ENCODE peak calls at places on chromosomes 16 and 17, in seven cellular contexts. G is activated CD4-positive, alpha-beta T cell treated with anti-CD3 and anti-CD28 coated beads, Interleukin-2, amount 50 U/mL, for 4 hours; H is stimulated activated CD4-positive, alpha-beta T cell treated with anti-CD3 and anti-CD28 coated beads, Interleukin-4, amount 100 ng/mL, for 48 hours; D is GF-D8; Z is tibial artery; J is RCC 7860; Y is dorsolateral prefrontal cortex. W is an unnamed sample.

GRCh38 chr16:13307255-13307654 is 405.9 kb downstream of the SHISA9 start:
- DNase-seq in G (no peak), Z (no peak), Y (no peak), J (peak), D (no peak), H (no peak), W (peak)

GRCh38 chr17:4332296-4332970 is 34.0 kb downstream of the UBE2G1 start:
- DNase-seq in G (no peak), Z (no peak), Y (no peak), J (peak), D (no peak), H (no peak), W (no peak)

GRCh38 chr17:38327936-38328335 is 15.8 kb downstream of the GPR179 start:
- DNase-seq in J (no peak), H (no peak), Z (no peak), D (no peak), Y (no peak), G (no peak), W (no peak)

GRCh38 chr16:69171325-69172095 is 15.5 kb upstream of the SNTB2 start:
- DNase-seq in Y (no peak), G (no peak), Z (no peak), J (no peak), H (no peak), D (peak), W (peak)

GRCh38 chr17:52147431-52147830 is 11.1 kb downstream of the CA10 start:
- DNase-seq in Y (no peak), H (no peak), J (no peak), G (no peak), D (no peak), Z (no peak), W (no peak)

GRCh38 chr17:45372325-45372869 is 55.6 kb upstream of the MAP3K14 start:
- DNase-seq in J (peak), Y (no peak), D (no peak), H (no peak), G (no peak), Z (no peak), W (peak)

GRCh38 chr16:16051132-16051531 is 101.7 kb downstream of the ABCC1 start:
- DNase-seq in Z (no peak), H (no peak), Y (no peak), G (no peak), J (no peak), D (no peak), W (no peak)

GRCh38 chr17:4939554-4939803 is 367 bp downstream of the SLC25A11 start:
- DNase-seq in H (no peak), G (no peak), D (no peak), Y (no peak), J (no peak), Z (no peak), W (no peak)

GRCh38 chr17:80987941-80988461 is 3.6 kb upstream of the CHMP6 start:
- DNase-seq in J (no peak), H (no peak), Y (no peak), Z (no peak), G (no peak), D (no peak), W (no peak)

GRCh38 chr17:28796062-28796461 is 46.5 kb downstream of the FAM222B start:
- DNase-seq in Y (no peak), Z (no peak), D (no peak), J (no peak), G (no peak), H (no peak), W (no peak)

GRCh38 chr16:49631521-49632041 is 224.3 kb downstream of the ZNF423 start:
- DNase-seq in Z (no peak), D (no peak), G (no peak), H (no peak), Y (no peak), J (no peak), W (no peak)

GRCh38 chr17:77045441-77046041 is 95.2 kb upstream of the SEC14L1 start:
- DNase-seq in H (no peak), Z (no peak), D (no peak), G (no peak), Y (no peak), J (no peak), W (peak)

GRCh38 chr16:88052661-88053060 is 101.4 kb downstream of the BANP start:
- DNase-seq in Z (no peak), Y (no peak), J (no peak), D (no peak), G (no peak), H (no peak), W (no peak)

GRCh38 chr17:57999496-58000017 is 7.5 kb downstream of the SRSF1 start:
- DNase-seq in J (peak), H (no peak), Y (no peak), D (peak), G (no peak), Z (no peak), W (peak)

GRCh38 chr16:66714659-66715307 is 18.2 kb upstream of the CMTM4 start:
- DNase-seq in D (no peak), G (no peak), Y (no peak), Z (no peak), H (no peak), J (no peak), W (peak)

GRCh38 chr16:58306327-58306726 is 11.5 kb upstream of the PRSS54 start:
- DNase-seq in Z (no peak), J (no peak), D (no peak), G (peak), Y (no peak), H (peak), W (peak)

GRCh38 chr17:40065041-40065770 is 2.4 kb downstream of the THRA start:
- DNase-seq in Z (no peak), H (no peak), Y (no peak), G (no peak), J (no peak), D (no peak), W (peak)

GRCh38 chr16:68250951-68251350 is 5.8 kb downstream of the PLA2G15 start:
- DNase-seq in H (no peak), J (no peak), Z (no peak), Y (no peak), D (no peak), G (no peak), W (no peak)

GRCh38 chr16:64459821-64460220 is 662.0 kb downstream of the CDH11 start:
- DNase-seq in J (no peak), Y (no peak), G (no peak), Z (no peak), D (no peak), H (no peak), W (peak)

GRCh38 chr16:20850981-20851380 is 44.7 kb downstream of the REXO5 start:
- DNase-seq in J (no peak), D (peak), H (no peak), Y (no peak), Z (no peak), G (no peak), W (no peak)

GRCh38 chr17:75970011-75970523 is 8.9 kb downstream of the ACOX1 start:
- DNase-seq in J (no peak), Y (no peak), Z (no peak), H (no peak), G (no peak), D (peak), W (peak)

GRCh38 chr17:46764709-46765401 is 53.6 kb downstream of the WNT3 start:
- DNase-seq in G (no peak), D (no peak), H (no peak), Z (no peak), Y (no peak), J (peak), W (peak)

GRCh38 chr17:28878981-28879380 is 18.6 kb downstream of the FLOT2 start:
- DNase-seq in Y (no peak), D (no peak), Z (no peak), H (no peak), J (no peak), G (no peak), W (peak)

GRCh38 chr17:78716814-78717393 is 65.2 kb downstream of the CYTH1 start:
- DNase-seq in Y (peak), D (no peak), G (peak), J (no peak), Z (peak), H (no peak), W (peak)

GRCh38 chr16:88331989-88332920 is 50.5 kb upstream of the ZNF469 start:
- DNase-seq in Y (no peak), Z (peak), H (no peak), J (peak), D (no peak), G (no peak), W (peak)

GRCh38 chr17:79022507-79022991 is 1.4 kb upstream of the C1QTNF1 start:
- DNase-seq in G (no peak), D (no peak), Z (peak), H (no peak), J (no peak), Y (no peak), W (no peak)

W was measured in RPMI7951.